ENCODE peak calls at places on chromosomes 4 and X, in nine cellular contexts. I, J, D, O, F, R, T, K and P are unnamed samples.

GRCh38 chr4:1218892-1219552 is 29.9 kb downstream of the CTBP1 start:
- DNase-seq in J (no peak), K (peak), R (peak), T (no peak), O (no peak), F (no peak), D (peak), I (no peak), P (no peak)

GRCh38 chrX:39956803-39957394 is 140.9 kb downstream of the BCOR start:
- DNase-seq in T (no peak), O (no peak), R (no peak), J (no peak), F (no peak), D (no peak), K (no peak), I (no peak), P (no peak)

GRCh38 chr4:152696764-152697250 is 17.0 kb upstream of the TMEM154 start:
- DNase-seq in F (no peak), D (no peak), R (peak), J (no peak), T (peak), I (no peak), O (no peak), K (no peak), P (no peak)

GRCh38 chr4:65120287-65120686 is 550.0 kb downstream of the EPHA5 start:
- DNase-seq in F (no peak), K (no peak), T (no peak), I (no peak), D (no peak), R (no peak), J (no peak), O (no peak), P (no peak)

GRCh38 chr4:16226816-16227461 is 668 bp upstream of the TAPT1 start:
- DNase-seq in F (peak), O (peak), I (peak), T (no peak), K (peak), J (no peak), R (peak), D (peak), P (no peak)

GRCh38 chr4:144970597-144970996 is 127.4 kb downstream of the ANAPC10 start:
- DNase-seq in D (no peak), R (no peak), K (no peak), T (no peak), O (no peak), J (no peak), I (no peak), F (no peak), P (no peak)

GRCh38 chr4:24659241-24659961 is 75.0 kb upstream of the DHX15 start:
- DNase-seq in K (no peak), F (no peak), R (no peak), O (no peak), I (no peak), D (no peak), J (peak), T (no peak), P (peak)

GRCh38 chrX:54817220-54817820 is 9.8 kb downstream of the MAGED2 start:
- DNase-seq in O (no peak), J (no peak), I (no peak), F (no peak), T (no peak), K (no peak), D (no peak), R (no peak), P (no peak)